ENCODE peak calls at places on chromosome 14, in five cellular contexts. One of them, this sample, is unnamed.

GRCh38 chr14:67228325-67228984 is 12.8 kb upstream of the PALS1 start:
- DNase-seq in KG1: no peak
- DNase-seq in ascending aorta: no peak
- DNase-seq in sciatic nerve: no peak
- DNase-seq in AG20443: peak
- DNase-seq in this sample: no peak

GRCh38 chr14:20743556-20743955 is 2.1 kb upstream of the EDDM3A start:
- DNase-seq in KG1: no peak
- DNase-seq in sciatic nerve: no peak
- DNase-seq in AG20443: no peak
- DNase-seq in ascending aorta: no peak
- DNase-seq in this sample: no peak

GRCh38 chr14:104317975-104318557 is 179.7 kb downstream of the KIF26A start:
- DNase-seq in ascending aorta: no peak
- DNase-seq in KG1: no peak
- DNase-seq in sciatic nerve: peak
- DNase-seq in AG20443: no peak
- DNase-seq in this sample: no peak

GRCh38 chr14:51147183-51147582 is 52.3 kb upstream of the TRIM9 start:
- DNase-seq in AG20443: no peak
- DNase-seq in ascending aorta: no peak
- DNase-seq in KG1: no peak
- DNase-seq in sciatic nerve: no peak
- DNase-seq in this sample: no peak

GRCh38 chr14:57317248-57317833 is 48.6 kb downstream of the AP5M1 start:
- DNase-seq in AG20443: peak
- DNase-seq in KG1: peak
- DNase-seq in sciatic nerve: peak
- DNase-seq in ascending aorta: no peak
- DNase-seq in this sample: peak

GRCh38 chr14:51805541-51805940 is 54.9 kb upstream of the GNG2 start:
- DNase-seq in AG20443: no peak
- DNase-seq in ascending aorta: no peak
- DNase-seq in sciatic nerve: no peak
- DNase-seq in KG1: no peak
- DNase-seq in this sample: no peak

GRCh38 chr14:95547272-95547625 is 12.4 kb downstream of the GLRX5 start:
- DNase-seq in AG20443: no peak
- DNase-seq in ascending aorta: no peak
- DNase-seq in sciatic nerve: no peak
- DNase-seq in KG1: no peak
- DNase-seq in this sample: no peak

GRCh38 chr14:58639842-58640484 is 2.2 kb downstream of the DACT1 start:
- DNase-seq in AG20443: peak
- DNase-seq in ascending aorta: no peak
- DNase-seq in sciatic nerve: no peak
- DNase-seq in KG1: no peak
- DNase-seq in this sample: peak

GRCh38 chr14:73426877-73427276 is 31.5 kb downstream of the NUMB start:
- DNase-seq in AG20443: peak
- DNase-seq in KG1: no peak
- DNase-seq in sciatic nerve: no peak
- DNase-seq in ascending aorta: no peak
- DNase-seq in this sample: no peak

GRCh38 chr14:61505815-61506809 is 184.7 kb downstream of the PRKCH start:
- DNase-seq in AG20443: no peak
- DNase-seq in sciatic nerve: no peak
- DNase-seq in ascending aorta: no peak
- DNase-seq in KG1: no peak
- DNase-seq in this sample: no peak

GRCh38 chr14:99587463-99588278 is 16.3 kb downstream of the CCDC85C start:
- DNase-seq in KG1: no peak
- DNase-seq in AG20443: no peak
- DNase-seq in sciatic nerve: no peak
- DNase-seq in ascending aorta: no peak
- DNase-seq in this sample: no peak

GRCh38 chr14:74549588-74549987 is 56.0 kb downstream of the ISCA2 start:
- DNase-seq in sciatic nerve: no peak
- DNase-seq in AG20443: peak
- DNase-seq in ascending aorta: no peak
- DNase-seq in KG1: no peak
- DNase-seq in this sample: no peak

GRCh38 chr14:95681153-95681552 is 5.1 kb upstream of the TCL1B start:
- DNase-seq in ascending aorta: no peak
- DNase-seq in AG20443: no peak
- DNase-seq in sciatic nerve: no peak
- DNase-seq in KG1: no peak
- DNase-seq in this sample: no peak

GRCh38 chr14:64507376-64508156 is 3.0 kb downstream of the ZBTB1 start:
- DNase-seq in KG1: no peak
- DNase-seq in ascending aorta: no peak
- DNase-seq in AG20443: no peak
- DNase-seq in sciatic nerve: no peak
- DNase-seq in this sample: no peak